ENCODE peak calls at places on chromosomes 3 and 15, in four cellular contexts. Y is activated CD4-positive, alpha-beta T cell treated with anti-CD3 and anti-CD28 coated beads for 48 hours; W is NCI-H446; Z is GM04504. U is an unnamed sample.

GRCh38 chr3:134486577-134487041 is 752 bp downstream of the CEP63 start:
- DNase-seq in Y (no peak), W (peak; percentile 46), Z (no peak), U (peak; percentile 20)

GRCh38 chr15:83565553-83566159 is 88.3 kb upstream of the ADAMTSL3 start:
- DNase-seq in Y (no peak), W (peak; percentile 3), Z (no peak), U (peak; percentile 0)

GRCh38 chr3:126495786-126496185 is 20.1 kb upstream of the ZXDC start:
- DNase-seq in Y (no peak), W (no peak), Z (no peak), U (no peak)

GRCh38 chr3:128400683-128401082 is 66.0 kb downstream of the DNAJB8 start:
- DNase-seq in Y (no peak), W (no peak), Z (no peak), U (no peak)

GRCh38 chr15:44261007-44261706 is 27.4 kb upstream of the GOLM2 start:
- DNase-seq in Y (no peak), W (no peak), Z (no peak), U (no peak)

GRCh38 chr15:70974004-70974832 is 81.6 kb downstream of the LRRC49 start:
- DNase-seq in Y (no peak), W (peak; percentile 8), Z (no peak), U (peak; percentile 35)

GRCh38 chr3:35446896-35447295 is 192.4 kb upstream of the ARPP21 start:
- DNase-seq in Y (no peak), W (no peak), Z (no peak), U (no peak)

GRCh38 chr3:4720316-4721075 is 227.3 kb downstream of the ITPR1 start:
- DNase-seq in Y (no peak), W (peak; percentile 0), Z (peak; percentile 64), U (no peak)

GRCh38 chr3:194062825-194063224 is 73.1 kb upstream of the HES1 start:
- DNase-seq in Y (no peak), W (peak; percentile 23), Z (no peak), U (no peak)

GRCh38 chr3:170703121-170703588 is 117.3 kb upstream of the SLC7A14 start:
- DNase-seq in Y (no peak), W (no peak), Z (peak; percentile 81), U (no peak)

GRCh38 chr3:170598091-170598502 is 12.2 kb upstream of the SLC7A14 start:
- DNase-seq in Y (no peak), W (peak; percentile 11), Z (no peak), U (peak; percentile 94)

GRCh38 chr3:10357592-10358308 is 36.8 kb upstream of the SEC13 start:
- DNase-seq in Y (peak; percentile 16), W (no peak), Z (peak; percentile 70), U (no peak)

GRCh38 chr3:69143605-69144004 is 21.2 kb upstream of the LMOD3 start:
- DNase-seq in Y (no peak), W (no peak), Z (no peak), U (no peak)

GRCh38 chr3:184601576-184602405 is 40.2 kb downstream of the EPHB3 start:
- DNase-seq in Y (no peak), W (no peak), Z (no peak), U (no peak)

GRCh38 chr3:171150945-171151344 is 124.4 kb upstream of the SLC2A2 start:
- DNase-seq in Y (no peak), W (no peak), Z (no peak), U (no peak)

GRCh38 chr15:84690342-84690741 is 25.6 kb downstream of the SEC11A start:
- DNase-seq in Y (no peak), W (no peak), Z (no peak), U (no peak)

GRCh38 chr3:112247900-112248299 is 46.1 kb downstream of the SLC9C1 start:
- DNase-seq in Y (no peak), W (no peak), Z (no peak), U (no peak)

GRCh38 chr3:86208782-86209181 is 782.2 kb downstream of the VGLL3 start:
- DNase-seq in Y (no peak), W (no peak), Z (no peak), U (no peak)

GRCh38 chr15:98763179-98763578 is 114.8 kb downstream of the IGF1R start:
- DNase-seq in Y (no peak), W (no peak), Z (no peak), U (no peak)

GRCh38 chr3:108728105-108728504 is 29.1 kb downstream of the RETNLB start:
- DNase-seq in Y (no peak), W (no peak), Z (no peak), U (no peak)

GRCh38 chr3:30682434-30683155 is 76.2 kb downstream of the TGFBR2 start:
- DNase-seq in Y (peak; percentile 36), W (no peak), Z (no peak), U (no peak)

GRCh38 chr15:85726446-85726845 is 68.3 kb downstream of the KLHL25 start:
- DNase-seq in Y (no peak), W (no peak), Z (peak; percentile 47), U (no peak)

GRCh38 chr3:43753743-43754142 is 63.0 kb downstream of the ABHD5 start:
- DNase-seq in Y (no peak), W (no peak), Z (no peak), U (no peak)

GRCh38 chr15:25335279-25335678 is 103.5 kb downstream of the UBE3A start:
- DNase-seq in Y (no peak), W (no peak), Z (no peak), U (no peak)